ENCODE peak calls at places on chromosomes 2 and 18, in six cellular contexts. F is PC-9, D is keratinocyte, Q is PC-3, C is OCI-LY7, T is MM.1S. V is an unnamed sample. For H3K79me2, the result is how much of the 10 kb centered on the place peaks cover.

GRCh38 chr18:54739476-54739875 is 88.8 kb upstream of the RAB27B start:
- DNase-seq in F (no peak), D (no peak), Q (no peak), C (no peak), T (no peak), V (peak)

GRCh38 chr2:96342085-96342484 is 6.5 kb downstream of the NCAPH start:
- DNase-seq in F (peak), D (no peak), Q (peak), C (no peak), T (no peak), V (peak)

GRCh38 chr2:148021059-148021985 is at the start of gene MBD5:
- DNase-seq in F (peak), D (no peak), Q (no peak), C (peak), T (peak), V (peak)

GRCh38 chr18:78983530-78983929 is 3.9 kb downstream of the SALL3 start:
- DNase-seq in F (no peak), D (no peak), Q (no peak), C (no peak), T (no peak), V (no peak)

GRCh38 chr2:31205186-31205585 is 12.1 kb downstream of the CAPN14 start:
- DNase-seq in F (no peak), D (no peak), Q (no peak), C (no peak), T (no peak), V (no peak)

GRCh38 chr18:57585421-57585820 is 1.1 kb downstream of the FECH start:
- DNase-seq in F (no peak), D (no peak), Q (peak), C (no peak), T (no peak), V (peak)

GRCh38 chr2:132415256-132416079 is 1.1 kb upstream of the GPR39 start:
- DNase-seq in F (peak), D (no peak), Q (peak), C (no peak), T (no peak), V (no peak)

GRCh38 chr2:198376677-198377076 is 572.3 kb downstream of the PLCL1 start:
- DNase-seq in F (no peak), D (peak), Q (peak), C (no peak), T (no peak), V (peak)

GRCh38 chr2:195768454-195768853 is 111.4 kb downstream of the SLC39A10 start:
- DNase-seq in F (no peak), D (no peak), Q (peak), C (no peak), T (no peak), V (peak)

GRCh38 chr18:23283933-23284430 is 148.7 kb downstream of the CABLES1 start:
- DNase-seq in F (peak), D (no peak), Q (peak), C (no peak), T (no peak), V (peak)

GRCh38 chr2:158501301-158501700 is 44.5 kb downstream of the PKP4 start:
- DNase-seq in F (no peak), D (no peak), Q (no peak), C (no peak), T (no peak), V (no peak)

GRCh38 chr2:10987861-10988260 is 76.1 kb downstream of the KCNF1 start:
- DNase-seq in F (no peak), D (no peak), Q (peak), C (no peak), T (no peak), V (no peak)

GRCh38 chr2:96501471-96501874 is 3.7 kb downstream of the NEURL3 start:
- DNase-seq in F (no peak), D (no peak), Q (no peak), C (no peak), T (peak), V (no peak)

GRCh38 chr18:50170004-50170403 is 24.9 kb downstream of the MYO5B start:
- DNase-seq in F (no peak), D (no peak), Q (no peak), C (no peak), T (no peak), V (no peak)

GRCh38 chr2:109382946-109383345 is 230.8 kb downstream of the SEPTIN10 start:
- DNase-seq in F (no peak), D (no peak), Q (peak), C (no peak), T (no peak), V (peak)

GRCh38 chr2:241308267-241308666 is 7.2 kb downstream of the HDLBP start:
- DNase-seq in F (no peak), D (no peak), Q (no peak), C (no peak), T (no peak), V (peak)

GRCh38 chr18:75267643-75268184 is 57.1 kb downstream of the TSHZ1 start:
- DNase-seq in F (no peak), D (no peak), Q (no peak), C (no peak), T (no peak), V (no peak)

GRCh38 chr2:135969655-135970387 is 15.6 kb downstream of the DARS1 start:
- DNase-seq in F (no peak), D (no peak), Q (no peak), C (no peak), T (no peak), V (no peak)

GRCh38 chr2:126614529-126615279 is 41.3 kb upstream of the GYPC start:
- DNase-seq in F (no peak), D (no peak), Q (no peak), C (no peak), T (no peak), V (no peak)

GRCh38 chr2:16682431-16683130 is 16.9 kb upstream of the CYRIA start:
- DNase-seq in F (no peak), D (no peak), Q (no peak), C (no peak), T (no peak), V (no peak)

GRCh38 chr2:26555246-26556133 is 77.6 kb upstream of the OTOF start:
- DNase-seq in F (no peak), D (no peak), Q (peak), C (no peak), T (no peak), V (no peak)

GRCh38 chr18:53458944-53459580 is 765.4 kb downstream of the MBD2 start:
- DNase-seq in F (no peak), D (no peak), Q (no peak), C (no peak), T (no peak), V (peak)

GRCh38 chr2:226730487-226730886 is 69.1 kb downstream of the IRS1 start:
- DNase-seq in F (no peak), D (no peak), Q (peak), C (no peak), T (no peak), V (no peak)

GRCh38 chr2:121427187-121427689 is 103.4 kb upstream of the RNU4ATAC start:
- DNase-seq in F (no peak), D (no peak), Q (no peak), C (no peak), T (no peak), V (no peak)

GRCh38 chr2:111687911-111688310 is 196.1 kb downstream of the ANAPC1 start:
- DNase-seq in F (no peak), D (no peak), Q (no peak), C (no peak), T (no peak), V (no peak)
- H3K4me3 ChIP-seq in F (no peak), D (no peak), Q (no peak), C (no peak), T (no peak), V (no peak)

GRCh38 chr18:48541747-48542108 is 2.9 kb downstream of the CTIF start:
- DNase-seq in F (no peak), D (no peak), Q (no peak), C (no peak), T (no peak), V (no peak)
- H3K79me2 ChIP-seq in F (under half), D (half or more), Q (under half), C (under half), T (under half), V (half or more)

GRCh38 chr2:74531666-74532065 is 1.9 kb downstream of the HTRA2 start:
- DNase-seq in F (no peak), D (no peak), Q (no peak), C (no peak), T (no peak), V (no peak)
- H3K4me3 ChIP-seq in F (no peak), D (no peak), Q (peak), C (peak), T (no peak), V (no peak)

GRCh38 chr18:3448845-3449701 is 899 bp upstream of the TGIF1 start:
- DNase-seq in F (peak), D (no peak), Q (peak), C (peak), T (peak), V (peak)
- H3K79me2 ChIP-seq in F (half or more), D (under half), Q (half or more), C (under half), T (under half), V (under half)

GRCh38 chr2:232487385-232488096 is at the start of gene ECEL1:
- DNase-seq in F (no peak), D (no peak), Q (no peak), C (no peak), T (no peak), V (no peak)
- H3K4me3 ChIP-seq in F (no peak), D (no peak), Q (no peak), C (no peak), T (no peak), V (no peak)

GRCh38 chr2:231664727-231665126 is 43.6 kb upstream of the PTMA start:
- DNase-seq in F (no peak), D (no peak), Q (no peak), C (no peak), T (no peak), V (no peak)

GRCh38 chr2:231665208-231665921 is 43.0 kb upstream of the PTMA start:
- DNase-seq in F (no peak), D (no peak), Q (no peak), C (no peak), T (no peak), V (no peak)

GRCh38 chr2:231662811-231663457 is 45.4 kb upstream of the PTMA start:
- DNase-seq in F (no peak), D (no peak), Q (no peak), C (no peak), T (no peak), V (no peak)

GRCh38 chr2:231662028-231662810 is 46.1 kb upstream of the PTMA start:
- DNase-seq in F (peak), D (peak), Q (peak), C (peak), T (peak), V (peak)

GRCh38 chr2:231663458-231664290 is 44.7 kb upstream of the PTMA start:
- DNase-seq in F (no peak), D (no peak), Q (no peak), C (peak), T (no peak), V (no peak)
- H3K79me2 ChIP-seq in F (under half), D (under half), Q (under half), C (under half), T (under half), V (under half)

GRCh38 chr2:9255416-9255815 is 48.8 kb downstream of the ASAP2 start:
- DNase-seq in F (no peak), D (no peak), Q (no peak), C (no peak), T (no peak), V (no peak)

GRCh38 chr2:9258953-9259399 is 52.4 kb downstream of the ASAP2 start:
- DNase-seq in F (no peak), D (no peak), Q (no peak), C (no peak), T (no peak), V (no peak)

GRCh38 chr2:9256570-9257043 is 50.0 kb downstream of the ASAP2 start:
- DNase-seq in F (no peak), D (no peak), Q (no peak), C (no peak), T (no peak), V (no peak)

GRCh38 chr2:9258501-9258900 is 51.9 kb downstream of the ASAP2 start:
- DNase-seq in F (no peak), D (no peak), Q (no peak), C (no peak), T (no peak), V (no peak)

GRCh38 chr2:9256147-9256546 is 49.5 kb downstream of the ASAP2 start:
- DNase-seq in F (no peak), D (no peak), Q (no peak), C (no peak), T (no peak), V (no peak)
- H3K4me3 ChIP-seq in F (no peak), D (no peak), Q (no peak), C (no peak), T (no peak), V (no peak)

GRCh38 chr2:38160517-38160916 is 84.6 kb upstream of the CYP1B1 start:
- DNase-seq in F (no peak), D (no peak), Q (no peak), C (no peak), T (no peak), V (no peak)
- H3K79me2 ChIP-seq in F (under half), D (under half), Q (under half), C (under half), T (under half), V (under half)

V was measured in astrocyte.